ENCODE peak calls at places on chromosomes 2 and 18, in ten cellular contexts. V, Q, U, M, C, P, N, X, W and Y are unnamed samples.

GRCh38 chr2:182893666-182894065 is 27.2 kb upstream of the FRZB start:
- DNase-seq in C (no peak), V (no peak), M (no peak), X (no peak), U (no peak), Q (no peak), N (no peak), W (no peak), P (no peak), Y (no peak)

GRCh38 chr2:238302076-238302475 is 13.7 kb upstream of the PER2 start:
- DNase-seq in X (no peak), W (peak), V (no peak), C (no peak), N (no peak), P (no peak), M (no peak), U (no peak), Q (no peak), Y (no peak)

GRCh38 chr2:235937936-235938335 is 230.2 kb downstream of the GBX2 start:
- DNase-seq in X (no peak), C (no peak), U (no peak), M (no peak), W (peak), N (no peak), P (no peak), Q (no peak), V (no peak), Y (no peak)

GRCh38 chr18:55500316-55501086 is 87.5 kb downstream of the TCF4 start:
- DNase-seq in C (no peak), X (no peak), W (peak), Q (no peak), N (no peak), M (peak), V (no peak), P (no peak), U (no peak), Y (no peak)

GRCh38 chr18:63823516-63824219 is 48.5 kb downstream of the SERPINB7 start:
- DNase-seq in X (peak), V (peak), U (peak), Q (no peak), P (no peak), N (peak), M (peak), C (peak), W (peak), Y (peak)

GRCh38 chr2:216505133-216506106 is 6.8 kb downstream of the RPL37A start:
- DNase-seq in N (no peak), P (no peak), V (no peak), C (no peak), X (no peak), Q (no peak), U (no peak), W (no peak), M (no peak), Y (no peak)

GRCh38 chr2:199757466-199757865 is 93.5 kb downstream of the FTCDNL1 start:
- DNase-seq in V (no peak), M (peak), Q (peak), W (no peak), X (no peak), C (no peak), U (peak), N (peak), P (no peak), Y (no peak)

GRCh38 chr18:830315-830901 is 18.4 kb upstream of the YES1 start:
- DNase-seq in C (no peak), P (no peak), V (peak), N (peak), X (peak), M (peak), Q (no peak), W (peak), U (no peak), Y (no peak)

GRCh38 chr2:170679607-170680079 is 35.5 kb upstream of the SP5 start:
- DNase-seq in M (no peak), U (peak), X (no peak), C (no peak), P (no peak), W (peak), V (no peak), N (no peak), Q (peak), Y (no peak)

GRCh38 chr2:60984717-60985116 is 32.8 kb upstream of the PEX13 start:
- DNase-seq in W (no peak), Q (no peak), P (no peak), X (peak), V (no peak), U (no peak), N (no peak), M (no peak), C (no peak), Y (no peak)

GRCh38 chr2:117470311-117471095 is 344.0 kb upstream of the DDX18 start:
- DNase-seq in V (peak), P (no peak), M (no peak), Q (peak), X (peak), N (peak), C (no peak), W (no peak), U (peak), Y (peak)

GRCh38 chr2:207896525-207897295 is 127.0 kb upstream of the FZD5 start:
- DNase-seq in U (peak), N (no peak), X (no peak), V (no peak), M (no peak), P (no peak), W (peak), C (no peak), Q (no peak), Y (no peak)

GRCh38 chr2:202035941-202036372 is 2.3 kb downstream of the FZD7 start:
- DNase-seq in W (no peak), V (no peak), C (no peak), Q (no peak), X (no peak), N (no peak), P (peak), M (peak), U (no peak), Y (no peak)

GRCh38 chr2:11828933-11829323 is 82.5 kb downstream of the LPIN1 start:
- DNase-seq in V (no peak), W (no peak), U (no peak), P (no peak), N (no peak), Q (no peak), X (no peak), C (no peak), M (no peak), Y (no peak)

GRCh38 chr2:145690183-145690582 is 1170.3 kb upstream of the ZEB2 start:
- DNase-seq in V (no peak), C (no peak), M (no peak), W (peak), N (no peak), Q (no peak), U (no peak), X (no peak), P (no peak), Y (no peak)

GRCh38 chr2:173972636-173973035 is 7.5 kb upstream of the SP3 start:
- DNase-seq in N (no peak), X (no peak), Q (no peak), C (no peak), V (no peak), U (no peak), W (no peak), P (no peak), M (no peak), Y (no peak)

GRCh38 chr2:18479901-18480369 is 80.5 kb downstream of the RDH14 start:
- DNase-seq in P (no peak), U (no peak), W (no peak), C (no peak), N (no peak), Q (peak), X (no peak), M (no peak), V (no peak), Y (no peak)

GRCh38 chr2:100018794-100019193 is 123.6 kb downstream of the AFF3 start:
- DNase-seq in C (no peak), P (no peak), M (peak), V (no peak), X (no peak), W (peak), Q (peak), U (no peak), N (no peak), Y (no peak)

GRCh38 chr18:31489311-31489710 is 8.7 kb upstream of the DSG2 start:
- DNase-seq in Q (no peak), N (no peak), C (no peak), M (peak), P (no peak), V (no peak), X (no peak), U (no peak), W (no peak), Y (no peak)

GRCh38 chr2:162989507-162989906 is 150.9 kb upstream of the KCNH7 start:
- DNase-seq in X (no peak), W (no peak), P (no peak), C (no peak), U (no peak), N (no peak), M (no peak), Q (no peak), V (no peak), Y (no peak)

GRCh38 chr18:22448238-22448637 is 30.5 kb upstream of the CTAGE1 start:
- DNase-seq in X (no peak), C (no peak), N (no peak), P (no peak), W (no peak), M (no peak), U (no peak), Q (no peak), V (no peak), Y (no peak)

GRCh38 chr2:105919191-105919811 is 174.6 kb downstream of the NCK2 start:
- DNase-seq in X (no peak), N (peak), C (no peak), M (no peak), Q (peak), W (no peak), P (no peak), V (no peak), U (peak), Y (no peak)

GRCh38 chr2:32009479-32010256 is 1.1 kb downstream of the MEMO1 start:
- DNase-seq in X (peak), C (peak), M (peak), V (peak), Q (peak), W (peak), N (peak), P (peak), U (peak), Y (peak)

GRCh38 chr2:214076527-214076926 is 334.3 kb upstream of the VWC2L start:
- DNase-seq in X (no peak), Q (no peak), V (no peak), N (no peak), P (no peak), M (no peak), U (no peak), W (no peak), C (no peak), Y (no peak)

GRCh38 chr2:80091237-80091636 is 213.3 kb downstream of the LRRTM1 start:
- DNase-seq in U (no peak), W (no peak), Q (no peak), P (no peak), N (no peak), C (no peak), X (no peak), M (no peak), V (no peak), Y (no peak)

GRCh38 chr2:151337643-151338042 is 19.7 kb upstream of the TNFAIP6 start:
- DNase-seq in V (no peak), M (no peak), N (no peak), P (no peak), W (no peak), X (no peak), Q (no peak), U (no peak), C (no peak), Y (no peak)

GRCh38 chr18:13223341-13224148 is 5.0 kb downstream of the LDLRAD4 start:
- DNase-seq in W (no peak), Q (no peak), N (peak), M (no peak), U (peak), P (no peak), V (no peak), C (no peak), X (no peak), Y (no peak)

GRCh38 chr2:18046017-18046416 is 167.6 kb downstream of the KCNS3 start:
- DNase-seq in V (no peak), N (no peak), X (no peak), Q (no peak), W (no peak), C (no peak), P (no peak), U (no peak), M (no peak), Y (no peak)

GRCh38 chr2:196566969-196567666 is 72.4 kb upstream of the CCDC150 start:
- DNase-seq in V (no peak), P (no peak), X (no peak), U (no peak), C (no peak), N (peak), M (peak), Q (no peak), W (peak), Y (no peak)

GRCh38 chr2:75729861-75730260 is 19.1 kb upstream of the GCFC2 start:
- DNase-seq in X (no peak), P (no peak), W (peak), Q (peak), V (no peak), U (no peak), N (no peak), C (no peak), M (peak), Y (no peak)
- TF ChIP-seq CTCF in X (peak), P (peak), W (peak), Q (peak), V (no peak), U (no peak), N (no peak), C (no peak), M (peak), Y (no peak)

GRCh38 chr2:23530909-23531276 is 145.9 kb downstream of the KLHL29 start:
- DNase-seq in U (no peak), W (no peak), V (no peak), N (no peak), M (no peak), Q (no peak), P (no peak), X (no peak), C (no peak), Y (no peak)

GRCh38 chr2:23532311-23533013 is 147.5 kb downstream of the KLHL29 start:
- DNase-seq in P (peak), W (peak), X (no peak), M (no peak), C (no peak), U (no peak), N (no peak), Q (peak), V (peak), Y (peak)

GRCh38 chr2:23531881-23532280 is 146.9 kb downstream of the KLHL29 start:
- DNase-seq in P (no peak), C (no peak), M (no peak), Q (no peak), W (no peak), X (no peak), U (no peak), V (no peak), N (no peak), Y (no peak)

GRCh38 chr2:23530121-23530908 is 145.3 kb downstream of the KLHL29 start:
- DNase-seq in Q (no peak), M (no peak), W (no peak), U (no peak), P (no peak), V (no peak), C (no peak), N (no peak), X (no peak), Y (no peak)

DNA sequence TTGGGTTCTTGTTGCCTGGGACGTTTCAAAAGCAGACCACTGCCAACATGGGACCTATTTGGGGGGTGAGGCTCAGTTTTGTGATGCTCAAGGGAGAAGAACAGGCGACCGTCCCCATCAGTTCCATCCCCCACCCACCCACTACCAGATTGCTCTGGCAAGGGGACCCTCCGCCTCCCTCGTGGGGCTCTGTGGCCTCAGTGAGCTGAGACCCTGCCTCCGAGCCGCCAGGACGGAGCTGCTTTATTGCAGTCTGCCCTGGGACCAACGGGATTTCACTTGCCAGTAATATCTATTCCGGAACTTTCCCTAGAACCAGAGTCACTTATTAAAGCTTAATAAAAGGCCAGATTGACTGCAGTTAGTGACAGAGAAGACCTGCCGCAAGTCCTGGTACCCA is 146.3 kb downstream of the KLHL29 start:
- DNase-seq in U (no peak), W (no peak), N (no peak), X (no peak), M (no peak), Q (no peak), V (no peak), C (no peak), P (no peak), Y (no peak)
- TF ChIP-seq CTCF in U (no peak), W (no peak), N (no peak), X (no peak), M (no peak), Q (no peak), V (no peak), C (no peak), P (no peak), Y (no peak)

DNA sequence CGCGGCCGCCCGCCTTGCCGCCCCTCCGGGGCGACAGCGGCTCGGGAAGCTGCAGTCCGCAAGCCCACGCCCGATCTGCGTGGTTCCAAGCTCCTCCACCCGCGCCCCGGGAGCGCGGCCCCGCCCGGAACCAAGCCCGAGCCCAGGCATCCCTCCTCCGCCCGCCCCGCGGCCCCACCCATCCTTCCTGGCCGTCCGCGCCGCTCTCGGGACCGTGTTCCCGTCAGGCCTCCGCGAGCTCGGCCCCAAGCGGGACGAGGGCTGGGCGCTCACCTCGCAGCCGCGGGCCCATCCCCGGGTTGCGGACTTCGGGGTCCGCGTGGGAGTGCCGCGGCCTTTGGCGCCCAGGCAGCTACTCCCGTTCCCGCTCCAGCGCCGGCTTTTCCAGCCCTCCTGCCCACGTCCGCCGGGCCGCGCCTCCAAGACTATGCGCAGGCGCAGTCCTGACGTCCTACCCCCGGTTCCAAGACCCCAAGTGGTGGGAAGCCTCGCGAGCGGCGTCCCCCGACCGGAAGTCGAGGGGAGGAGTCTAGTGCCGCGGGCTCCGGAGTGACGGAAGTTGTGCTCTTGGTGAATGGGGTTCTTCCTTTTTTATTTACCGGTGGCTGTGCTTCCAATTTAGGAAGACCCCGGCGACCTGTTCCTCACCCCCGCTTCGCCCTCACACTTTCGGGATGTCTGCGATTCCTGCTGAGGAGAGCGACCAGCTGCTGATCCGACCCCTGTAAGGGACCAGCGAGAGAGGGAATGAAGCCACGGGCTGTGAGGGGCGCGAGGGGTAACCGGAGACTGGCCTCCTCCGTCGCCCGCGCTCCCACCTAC is at the start of the genes CPSF3 and ITGB1BP1:
- DNase-seq in Q (peak), V (peak), P (peak), U (peak), X (peak), M (peak), C (peak), N (peak), W (peak), Y (peak)
- TF ChIP-seq CTCF in Q (no peak), V (no peak), P (no peak), U (peak), X (no peak), M (no peak), C (no peak), N (peak), W (no peak), Y (no peak)

GRCh38 chr2:35428548-35428947 is 927.0 kb upstream of the CRIM1 start:
- DNase-seq in W (peak), U (peak), C (no peak), N (no peak), P (no peak), Q (peak), M (peak), V (peak), X (peak), Y (peak)
- TF ChIP-seq CTCF in W (peak), U (peak), C (no peak), N (no peak), P (peak), Q (peak), M (peak), V (peak), X (peak), Y (peak)

GRCh38 chr2:44883356-44883755 is 58.1 kb upstream of the SIX3 start:
- DNase-seq in N (no peak), P (no peak), M (no peak), V (no peak), Q (no peak), X (no peak), W (no peak), U (no peak), C (no peak), Y (no peak)
- TF ChIP-seq CTCF in N (no peak), P (no peak), M (no peak), V (no peak), Q (no peak), X (no peak), W (no peak), U (no peak), C (no peak), Y (no peak)

DNA sequence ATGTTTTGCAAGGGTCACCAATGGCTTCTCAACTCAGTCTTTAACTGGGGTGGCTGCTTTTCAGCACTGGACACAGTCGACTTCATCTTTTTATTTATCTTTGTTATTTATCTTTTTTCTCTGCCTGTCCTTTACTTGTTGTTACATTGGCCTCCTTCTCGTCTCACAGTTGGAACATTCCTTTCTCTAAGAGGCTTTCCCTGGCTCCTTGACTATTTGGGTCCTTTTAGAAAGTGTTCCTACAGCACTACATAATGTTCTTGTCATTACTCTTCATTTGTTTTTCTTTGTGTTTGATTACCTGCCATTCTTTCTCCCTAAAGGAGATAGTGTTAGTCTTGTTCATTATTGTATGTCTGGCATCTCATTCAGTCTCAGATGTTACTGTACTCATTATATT is 122.0 kb downstream of the KIAA1328 start:
- DNase-seq in W (no peak), V (no peak), P (no peak), M (no peak), N (no peak), Q (no peak), X (no peak), C (no peak), U (no peak), Y (no peak)
- TF ChIP-seq CTCF in W (no peak), V (no peak), P (no peak), M (no peak), N (no peak), Q (no peak), X (no peak), C (no peak), U (no peak), Y (no peak)

GRCh38 chr18:7735194-7735593 is 168.1 kb downstream of the PTPRM start:
- DNase-seq in W (peak), U (no peak), P (no peak), M (no peak), N (no peak), X (no peak), Q (no peak), V (no peak), C (no peak), Y (no peak)
- TF ChIP-seq CTCF in W (peak), U (no peak), P (peak), M (peak), N (peak), X (no peak), Q (peak), V (no peak), C (no peak), Y (no peak)